ENCODE peak calls at places on chromosomes 6 and 20, in four cellular contexts. Z, E, X and D are unnamed samples.

GRCh38 chr6:109008537-109008950 is 86.1 kb downstream of the SESN1 start:
- DNase-seq in Z (no peak), E (no peak), X (peak; percentile 65), D (no peak)

GRCh38 chr6:4804095-4804494 is 27.9 kb downstream of the CDYL start:
- DNase-seq in Z (no peak), E (no peak), X (peak; percentile 60), D (no peak)

GRCh38 chr6:22326500-22326899 is 29.7 kb upstream of the PRL start:
- DNase-seq in Z (no peak), E (no peak), X (no peak), D (no peak)

GRCh38 chr6:26329763-26330511 is 35.1 kb upstream of the BTN3A2 start:
- DNase-seq in Z (no peak), E (no peak), X (peak; percentile 74), D (peak; percentile 23)

GRCh38 chr20:35133735-35134134 is 13.4 kb downstream of the EDEM2 start:
- DNase-seq in Z (no peak), E (no peak), X (no peak), D (no peak)

GRCh38 chr20:16537025-16537665 is 36.1 kb downstream of the KIF16B start:
- DNase-seq in Z (no peak), E (no peak), X (no peak), D (no peak)

GRCh38 chr6:14333556-14334305 is 216.2 kb downstream of the CD83 start:
- DNase-seq in Z (no peak), E (no peak), X (peak; percentile 65), D (no peak)

GRCh38 chr6:12371641-12372146 is 81.5 kb downstream of the EDN1 start:
- DNase-seq in Z (no peak), E (no peak), X (no peak), D (no peak)

GRCh38 chr20:62602550-62602949 is 39.8 kb upstream of the SLCO4A1 start:
- DNase-seq in Z (peak; percentile 44), E (peak; percentile 33), X (no peak), D (peak; percentile 12)

GRCh38 chr20:1844723-1845523 is 50.3 kb upstream of the SIRPA start:
- DNase-seq in Z (no peak), E (peak; percentile 61), X (peak; percentile 85), D (no peak)

GRCh38 chr6:42766163-42766670 is 15.6 kb upstream of the BICRAL start:
- DNase-seq in Z (no peak), E (no peak), X (peak; percentile 55), D (no peak)

GRCh38 chr6:135013211-135013610 is 41.4 kb downstream of the HBS1L start:
- DNase-seq in Z (no peak), E (no peak), X (no peak), D (no peak)

GRCh38 chr20:10565191-10565921 is 108.4 kb downstream of the JAG1 start:
- DNase-seq in Z (no peak), E (no peak), X (peak; percentile 90), D (no peak)

GRCh38 chr6:45591306-45591705 is 213.6 kb upstream of the SUPT3H start:
- DNase-seq in Z (no peak), E (no peak), X (no peak), D (no peak)

GRCh38 chr6:104606361-104606760 is 253.4 kb downstream of the HACE1 start:
- DNase-seq in Z (no peak), E (no peak), X (no peak), D (no peak)

GRCh38 chr6:52571099-52571755 is 5.6 kb downstream of the TRAM2 start:
- DNase-seq in Z (no peak), E (no peak), X (no peak), D (no peak)

GRCh38 chr20:361562-361961 is 14.7 kb downstream of the NRSN2 start:
- DNase-seq in Z (no peak), E (no peak), X (no peak), D (no peak)

GRCh38 chr6:9131616-9132015 is 696.3 kb upstream of the SLC35B3 start:
- DNase-seq in Z (peak; percentile 43), E (no peak), X (peak; percentile 46), D (no peak)

GRCh38 chr20:17036546-17036945 is 190.3 kb upstream of the PCSK2 start:
- DNase-seq in Z (no peak), E (no peak), X (no peak), D (no peak)

GRCh38 chr20:23763345-23763744 is 12.6 kb upstream of the CST1 start:
- DNase-seq in Z (no peak), E (no peak), X (no peak), D (no peak)

GRCh38 chr6:128570439-128571063 is 50.2 kb upstream of the PTPRK start:
- DNase-seq in Z (peak; percentile 47), E (no peak), X (no peak), D (no peak)

GRCh38 chr20:10578607-10579006 is 95.2 kb downstream of the JAG1 start:
- DNase-seq in Z (no peak), E (no peak), X (peak; percentile 59), D (no peak)

GRCh38 chr6:31042801-31043200 is 32.5 kb downstream of the MUC22 start:
- DNase-seq in Z (peak; percentile 13), E (peak; percentile 43), X (peak; percentile 60), D (no peak)

GRCh38 chr6:132261354-132261753 is 139.9 kb downstream of the MOXD1 start:
- DNase-seq in Z (no peak), E (no peak), X (peak; percentile 17), D (no peak)

GRCh38 chr6:166667886-166668620 is 41.0 kb upstream of the RPS6KA2 start:
- DNase-seq in Z (no peak), E (no peak), X (no peak), D (no peak)

GRCh38 chr6:97963148-97963680 is 680.2 kb upstream of the MMS22L start:
- DNase-seq in Z (no peak), E (no peak), X (no peak), D (no peak)

GRCh38 chr20:63033635-63034510 is 27.1 kb upstream of the BHLHE23 start:
- DNase-seq in Z (no peak), E (no peak), X (no peak), D (no peak)

GRCh38 chr6:34393968-34394305 is 1.5 kb upstream of the NUDT3 start:
- DNase-seq in Z (no peak), E (no peak), X (no peak), D (no peak)
- H3K27ac ChIP-seq in Z (no peak overlapping the region), E (peak overlapping the region; percentile 98), X (no peak overlapping the region), D (no peak overlapping the region)

GRCh38 chr6:158205220-158205944 is 37.2 kb downstream of the GTF2H5 start:
- DNase-seq in Z (no peak), E (no peak), X (no peak), D (no peak)
- TF ChIP-seq CTCF in Z (no peak), E (peak; percentile 9), X (peak; percentile 47), D (no peak)

GRCh38 chr6:29557320-29557719 is 2.2 kb downstream of the UBD start:
- DNase-seq in Z (no peak), E (no peak), X (no peak), D (no peak)

GRCh38 chr6:29558439-29559079 is 973 bp downstream of the UBD start:
- DNase-seq in Z (no peak), E (no peak), X (no peak), D (no peak)

GRCh38 chr6:29554764-29555163 is 4.8 kb downstream of the UBD start:
- DNase-seq in Z (no peak), E (no peak), X (no peak), D (no peak)

GRCh38 chr6:29552512-29553051 is 7.0 kb downstream of the UBD start:
- DNase-seq in Z (no peak), E (no peak), X (peak; percentile 81), D (no peak)

GRCh38 chr6:29553268-29554057 is 6.1 kb downstream of the UBD start:
- DNase-seq in Z (peak; percentile 11), E (peak; percentile 31), X (peak; percentile 57), D (no peak)
- H3K27me3 ChIP-seq in Z (peaks cover 2% of the 10 kb centered on the region), E (peaks cover 54% of the 10 kb centered on the region), X (peaks cover 17% of the 10 kb centered on the region), D (peaks cover 47% of the 10 kb centered on the region)

GRCh38 chr6:158043008-158043407 is 61.3 kb downstream of the SYNJ2 start:
- DNase-seq in Z (no peak), E (no peak), X (no peak), D (no peak)
- H3K27ac ChIP-seq in Z (peak overlapping the region; percentile 76), E (peak overlapping the region; percentile 92), X (peak overlapping the region; percentile 96), D (no peak overlapping the region)